ENCODE peak calls at places on chromosomes 5 and 9, in nine cellular contexts. A is cardiac fibroblast; R is NCI-H69; L is NCI-H82; V is naive thymus-derived CD4-positive, alpha-beta T cell; M is fibroblast of pulmonary artery; B is foreskin fibroblast; C is mucosa of descending colon; H is iPS DF 6.9. K is an unnamed sample.

GRCh38 chr9:114804504-114804903 is 1.3 kb downstream of the TNFSF15 start:
- DNase-seq in A (peak; percentile 69), R (no peak), L (no peak), V (no peak), M (peak; percentile 77), B (peak; percentile 83), C (peak; percentile 61), H (no peak), K (peak; percentile 97)

GRCh38 chr9:70257991-70258691 is 637 bp upstream of the SMC5 start:
- DNase-seq in A (peak; percentile 58), R (peak; percentile 92), L (peak; percentile 64), V (no peak), M (peak; percentile 48), B (peak; percentile 22), C (peak; percentile 87), H (no peak), K (peak; percentile 77)

GRCh38 chr5:151897896-151898295 is 26.8 kb downstream of the GLRA1 start:
- DNase-seq in A (no peak), R (no peak), L (no peak), V (no peak), M (no peak), B (no peak), C (no peak), H (no peak), K (peak; percentile 4)

GRCh38 chr9:93652604-93653592 is 76.5 kb downstream of the PHF2 start:
- DNase-seq in A (no peak), R (no peak), L (no peak), V (no peak), M (no peak), B (no peak), C (peak; percentile 13), H (no peak), K (no peak)

GRCh38 chr5:96924016-96924443 is 11.8 kb upstream of the LNPEP start:
- DNase-seq in A (no peak), R (peak; percentile 89), L (no peak), V (no peak), M (no peak), B (no peak), C (no peak), H (no peak), K (no peak)

GRCh38 chr5:37740331-37741066 is 99.3 kb downstream of the GDNF start:
- DNase-seq in A (peak; percentile 62), R (no peak), L (no peak), V (no peak), M (peak; percentile 60), B (no peak), C (no peak), H (no peak), K (peak; percentile 45)

GRCh38 chr5:159422371-159422770 is 92.1 kb upstream of the IL12B start:
- DNase-seq in A (peak; percentile 13), R (no peak), L (no peak), V (no peak), M (peak; percentile 18), B (no peak), C (no peak), H (no peak), K (peak; percentile 24)

GRCh38 chr9:99127372-99128132 is 22.6 kb downstream of the TGFBR1 start:
- DNase-seq in A (peak; percentile 15), R (no peak), L (no peak), V (no peak), M (peak; percentile 50), B (peak; percentile 65), C (no peak), H (no peak), K (peak; percentile 88)

GRCh38 chr5:132136906-132137305 is 63.3 kb downstream of the CSF2 start:
- DNase-seq in A (peak; percentile 86), R (peak; percentile 24), L (no peak), V (no peak), M (peak; percentile 88), B (peak; percentile 77), C (no peak), H (no peak), K (peak; percentile 84)

GRCh38 chr9:108550111-108550510 is 305.7 kb downstream of the ACTL7B start:
- DNase-seq in A (peak; percentile 25), R (no peak), L (no peak), V (no peak), M (no peak), B (peak; percentile 70), C (no peak), H (no peak), K (peak; percentile 64)

GRCh38 chr9:16575142-16575877 is 295.2 kb downstream of the BNC2 start:
- DNase-seq in A (peak; percentile 30), R (peak; percentile 75), L (no peak), V (no peak), M (peak; percentile 25), B (no peak), C (no peak), H (no peak), K (peak; percentile 47)

GRCh38 chr9:98303556-98304125 is 48.2 kb upstream of the TBC1D2 start:
- DNase-seq in A (no peak), R (no peak), L (no peak), V (no peak), M (no peak), B (no peak), C (no peak), H (no peak), K (no peak)

GRCh38 chr9:93603011-93603410 is 26.6 kb downstream of the PHF2 start:
- DNase-seq in A (no peak), R (no peak), L (no peak), V (no peak), M (no peak), B (no peak), C (no peak), H (no peak), K (no peak)

GRCh38 chr5:11322133-11322532 is 561.1 kb upstream of the DAP start:
- DNase-seq in A (no peak), R (no peak), L (no peak), V (no peak), M (no peak), B (no peak), C (no peak), H (no peak), K (peak; percentile 46)

GRCh38 chr9:133658442-133659431 is 22.6 kb downstream of the DBH start:
- DNase-seq in A (peak; percentile 42), R (peak; percentile 94), L (peak; percentile 18), V (no peak), M (peak; percentile 25), B (peak; percentile 17), C (peak; percentile 67), H (no peak), K (peak; percentile 40)

GRCh38 chr5:172437445-172438303 is 16.7 kb downstream of the SH3PXD2B start:
- DNase-seq in A (peak; percentile 94), R (peak; percentile 96), L (peak; percentile 82), V (no peak), M (peak; percentile 97), B (peak; percentile 81), C (no peak), H (no peak), K (peak; percentile 90)

GRCh38 chr5:73948720-73949119 is 322.7 kb downstream of the ARHGEF28 start:
- DNase-seq in A (peak; percentile 55), R (peak; percentile 85), L (peak; percentile 29), V (no peak), M (peak; percentile 63), B (peak; percentile 69), C (no peak), H (no peak), K (peak; percentile 28)

GRCh38 chr9:93059097-93059959 is 827 bp downstream of the SUSD3 start:
- DNase-seq in A (no peak), R (no peak), L (no peak), V (no peak), M (no peak), B (no peak), C (no peak), H (no peak), K (no peak)

GRCh38 chr9:37422289-37423104 is at the start of gene GRHPR:
- DNase-seq in A (peak; percentile 74), R (peak; percentile 86), L (peak; percentile 82), V (peak; percentile 93), M (peak; percentile 62), B (peak; percentile 78), C (peak; percentile 95), H (no peak), K (peak; percentile 84)

GRCh38 chr9:93154293-93154903 is 20.3 kb upstream of the NINJ1 start:
- DNase-seq in A (peak; percentile 23), R (peak; percentile 71), L (peak; percentile 74), V (no peak), M (no peak), B (no peak), C (peak; percentile 51), H (no peak), K (peak; percentile 39)

GRCh38 chr5:163504091-163504931 is 1.1 kb upstream of the MAT2B start:
- DNase-seq in A (peak; percentile 70), R (peak; percentile 77), L (peak; percentile 71), V (peak; percentile 44), M (peak; percentile 59), B (peak; percentile 26), C (peak; percentile 52), H (no peak), K (peak; percentile 83)

GRCh38 chr5:124056326-124057160 is 544.6 kb downstream of the CSNK1G3 start:
- DNase-seq in A (peak; percentile 37), R (no peak), L (no peak), V (no peak), M (no peak), B (no peak), C (no peak), H (no peak), K (no peak)

GRCh38 chr5:132058646-132059042 is 1.8 kb upstream of the IL3 start:
- DNase-seq in A (no peak), R (no peak), L (no peak), V (no peak), M (no peak), B (no peak), C (no peak), H (no peak), K (no peak)

GRCh38 chr5:142800776-142801494 is 30.8 kb downstream of the ARHGAP26 start:
- DNase-seq in A (no peak), R (no peak), L (peak; percentile 31), V (peak; percentile 46), M (no peak), B (no peak), C (no peak), H (no peak), K (no peak)

GRCh38 chr5:147789820-147790219 is 7.3 kb upstream of the JAKMIP2 start:
- DNase-seq in A (no peak), R (no peak), L (no peak), V (no peak), M (no peak), B (no peak), C (no peak), H (no peak), K (no peak)

GRCh38 chr9:37587521-37587920 is 4.9 kb downstream of the TOMM5 start:
- DNase-seq in A (no peak), R (no peak), L (no peak), V (no peak), M (no peak), B (no peak), C (no peak), H (no peak), K (no peak)

GRCh38 chr9:127876764-127877562 is 512 bp downstream of the AK1 start:
- DNase-seq in A (no peak), R (no peak), L (peak; percentile 18), V (no peak), M (peak; percentile 20), B (no peak), C (no peak), H (no peak), K (no peak)

GRCh38 chr9:128149001-128149701 is at the start of gene LCN2:
- DNase-seq in A (peak; percentile 15), R (no peak), L (no peak), V (no peak), M (no peak), B (no peak), C (peak; percentile 68), H (no peak), K (peak; percentile 65)

GRCh38 chr5:133840168-133840567 is 128.3 kb downstream of the C5orf15 start:
- DNase-seq in A (no peak), R (peak; percentile 76), L (no peak), V (no peak), M (no peak), B (no peak), C (no peak), H (no peak), K (no peak)

GRCh38 chr9:106769331-106769730 is 93.6 kb upstream of the ZNF462 start:
- DNase-seq in A (no peak), R (peak; percentile 57), L (peak; percentile 58), V (no peak), M (no peak), B (no peak), C (no peak), H (no peak), K (no peak)

GRCh38 chr5:155726267-155726666 is 600.7 kb upstream of the SGCD start:
- DNase-seq in A (no peak), R (no peak), L (peak; percentile 42), V (no peak), M (peak; percentile 6), B (no peak), C (no peak), H (peak; percentile 27), K (peak; percentile 3)

K was measured in M059J.